ENCODE peak calls at places on chromosome X, in ten cellular contexts. K is T-helper 2 cell; L is NCI-H1092; C is tibial nerve; Q is nucleus accumbens; G is nephron progenitor cell; P is NT2/D1; U is GM12891; O is activated CD4-positive, alpha-beta memory T cell treated with anti-CD3 and anti-CD28 coated beads, Interleukin-2, amount 10 ng/mL, durations not matched to agents 7 days and 5 days; F is Caco-2. N is an unnamed sample.

GRCh38 chrX:72301781-72302180 is 3.9 kb downstream of the CITED1 start:
- DNase-seq in L (no peak), O (no peak), Q (no peak), P (no peak), U (no peak), G (no peak), F (no peak), C (no peak), K (no peak), N (no peak)

GRCh38 chrX:74249963-74250362 is 54.0 kb upstream of the ZCCHC13 start:
- DNase-seq in L (no peak), K (no peak), U (no peak), P (peak), O (no peak), G (no peak), Q (no peak), C (no peak), F (no peak), N (no peak)

GRCh38 chrX:41556958-41557357 is 109.8 kb downstream of the NYX start:
- DNase-seq in K (no peak), G (no peak), F (no peak), C (no peak), L (no peak), P (no peak), U (no peak), O (peak), Q (no peak), N (no peak)

GRCh38 chrX:31219174-31219573 is 147.3 kb upstream of the FTHL17 start:
- DNase-seq in F (no peak), P (no peak), U (no peak), G (no peak), K (no peak), C (no peak), O (no peak), Q (no peak), L (no peak), N (no peak)

GRCh38 chrX:112651766-112652165 is 28.0 kb downstream of the LHFPL1 start:
- DNase-seq in O (no peak), U (no peak), P (no peak), Q (no peak), C (no peak), L (no peak), K (no peak), G (no peak), F (no peak), N (no peak)

GRCh38 chrX:136650811-136651210 is 2.9 kb downstream of the CD40LG start:
- DNase-seq in K (no peak), P (no peak), O (no peak), U (no peak), F (no peak), C (no peak), L (no peak), G (no peak), Q (no peak), N (no peak)

GRCh38 chrX:133229361-133229760 is 11.2 kb upstream of the TFDP3 start:
- DNase-seq in O (no peak), Q (no peak), P (no peak), F (no peak), K (no peak), U (no peak), L (no peak), C (no peak), G (no peak), N (no peak)

GRCh38 chrX:16113978-16114554 is 9.3 kb upstream of the GRPR start:
- DNase-seq in K (no peak), P (no peak), G (no peak), U (no peak), O (no peak), Q (no peak), F (no peak), L (no peak), C (no peak), N (no peak)

GRCh38 chrX:345020-345925 is 26.7 kb upstream of the GTPBP6 start:
- DNase-seq in C (no peak), L (no peak), Q (no peak), P (no peak), K (no peak), G (no peak), F (no peak), U (no peak), O (no peak), N (no peak)

GRCh38 chrX:111511477-111511876 is at the start of gene SERTM2:
- DNase-seq in O (no peak), C (no peak), G (no peak), L (no peak), U (no peak), Q (no peak), F (peak), K (no peak), P (peak), N (no peak)

GRCh38 chrX:153871946-153872878 is 13.8 kb downstream of the L1CAM start:
- DNase-seq in K (no peak), C (no peak), G (no peak), F (no peak), P (no peak), U (peak), L (no peak), O (no peak), Q (no peak), N (no peak)

GRCh38 chrX:47581731-47582647 is at the start of gene TIMP1:
- DNase-seq in Q (peak), L (no peak), O (peak), F (peak), U (peak), K (peak), C (peak), G (peak), P (peak), N (peak)

GRCh38 chrX:4579999-4580398 is 866.5 kb upstream of the PRKX start:
- DNase-seq in C (no peak), L (no peak), F (no peak), K (no peak), O (no peak), G (no peak), U (no peak), P (no peak), Q (no peak), N (no peak)

GRCh38 chrX:50648151-50648550 is 165.8 kb downstream of the SHROOM4 start:
- DNase-seq in G (no peak), F (no peak), U (no peak), P (no peak), O (no peak), L (no peak), K (no peak), Q (no peak), C (no peak), N (no peak)

GRCh38 chrX:150602743-150603142 is 34.3 kb downstream of the MTM1 start:
- DNase-seq in P (no peak), Q (no peak), U (no peak), F (no peak), L (no peak), K (no peak), C (no peak), G (no peak), O (no peak), N (no peak)

GRCh38 chrX:1535241-1536041 is 1.5 kb downstream of the P2RY8 start:
- DNase-seq in K (peak), F (no peak), L (no peak), Q (no peak), P (no peak), C (peak), G (no peak), U (no peak), O (peak), N (no peak)

GRCh38 chrX:130253916-130254315 is 14.8 kb downstream of the ZNF280C start:
- DNase-seq in U (no peak), C (no peak), F (no peak), L (no peak), Q (no peak), P (no peak), O (no peak), K (no peak), G (no peak), N (no peak)

GRCh38 chrX:131987252-131987651 is 35.9 kb upstream of the STK26 start:
- DNase-seq in K (no peak), L (no peak), Q (no peak), F (no peak), G (no peak), P (no peak), O (peak), C (no peak), U (no peak), N (no peak)

GRCh38 chrX:13293700-13294099 is 26.2 kb downstream of the ATXN3L start:
- DNase-seq in O (no peak), G (no peak), C (no peak), F (no peak), Q (no peak), K (no peak), U (no peak), L (no peak), P (no peak), N (no peak)

GRCh38 chrX:148804579-148804978 is 304.2 kb downstream of the AFF2 start:
- DNase-seq in O (no peak), P (no peak), U (no peak), C (no peak), L (no peak), K (no peak), G (no peak), Q (no peak), F (no peak), N (no peak)

GRCh38 chrX:30327762-30328161 is 18.6 kb upstream of the NR0B1 start:
- DNase-seq in C (no peak), U (no peak), K (no peak), O (no peak), P (no peak), L (no peak), G (no peak), Q (no peak), F (no peak), N (no peak)

GRCh38 chrX:119682019-119682989 is 10.7 kb downstream of the SEPTIN6 start:
- DNase-seq in C (no peak), Q (no peak), U (no peak), P (no peak), G (no peak), F (no peak), O (no peak), K (no peak), L (no peak), N (no peak)

GRCh38 chrX:66064261-66064660 is 24.4 kb upstream of the VSIG4 start:
- DNase-seq in P (no peak), G (no peak), U (no peak), O (no peak), F (no peak), K (no peak), Q (no peak), C (no peak), L (no peak), N (no peak)

GRCh38 chrX:39158801-39159657 is 357.8 kb downstream of the MID1IP1 start:
- DNase-seq in L (peak), G (no peak), O (no peak), F (no peak), Q (no peak), C (no peak), U (no peak), K (no peak), P (no peak), N (no peak)